ENCODE peak calls at places on chromosomes 2 and 18, in nine cellular contexts. I is tibial artery; J is CD8-positive, alpha-beta T cell; Z is kidney epithelial cell; M is ovary; E is D721Med; H is testis; G is heart left ventricle; P is nephron progenitor cell. W is an unnamed sample.

GRCh38 chr2:15722980-15723379 is 131.3 kb downstream of the DDX1 start:
- DNase-seq in I (no peak), J (no peak), Z (no peak), M (no peak), E (no peak), H (no peak), G (no peak), P (no peak), W (no peak)

GRCh38 chr2:7530001-7530400 is 612.8 kb downstream of the RNF144A start:
- DNase-seq in I (no peak), J (no peak), Z (no peak), M (no peak), E (no peak), H (no peak), G (no peak), P (no peak), W (no peak)

GRCh38 chr2:7773362-7773973 is 856.3 kb downstream of the RNF144A start:
- DNase-seq in I (no peak), J (no peak), Z (peak; percentile 19), M (no peak), E (no peak), H (peak; percentile 80), G (no peak), P (no peak), W (no peak)

GRCh38 chr2:201758229-201758628 is 22.5 kb downstream of the ALS2 start:
- DNase-seq in I (no peak), J (no peak), Z (no peak), M (no peak), E (no peak), H (no peak), G (no peak), P (no peak), W (no peak)

GRCh38 chr2:85243101-85244072 is 84.4 kb downstream of the TGOLN2 start:
- DNase-seq in I (no peak), J (no peak), Z (no peak), M (no peak), E (no peak), H (no peak), G (peak; percentile 56), P (peak; percentile 54), W (no peak)

GRCh38 chr2:58803192-58803591 is 562.1 kb upstream of the FANCL start:
- DNase-seq in I (no peak), J (no peak), Z (no peak), M (no peak), E (no peak), H (no peak), G (no peak), P (no peak), W (no peak)

GRCh38 chr2:118047273-118047898 is 33.5 kb upstream of the CCDC93 start:
- DNase-seq in I (no peak), J (no peak), Z (peak; percentile 10), M (no peak), E (no peak), H (no peak), G (no peak), P (no peak), W (no peak)

GRCh38 chr2:3587432-3587831 is 7.5 kb upstream of the COLEC11 start:
- DNase-seq in I (no peak), J (no peak), Z (no peak), M (no peak), E (no peak), H (no peak), G (no peak), P (no peak), W (no peak)

GRCh38 chr2:225122582-225123486 is 80.6 kb upstream of the DOCK10 start:
- DNase-seq in I (no peak), J (peak; percentile 24), Z (no peak), M (no peak), E (no peak), H (peak; percentile 24), G (no peak), P (peak; percentile 18), W (no peak)

GRCh38 chr2:149715005-149715592 is 127.5 kb upstream of the MMADHC start:
- DNase-seq in I (no peak), J (no peak), Z (peak; percentile 26), M (no peak), E (no peak), H (no peak), G (no peak), P (no peak), W (no peak)

GRCh38 chr18:79935098-79935480 is 16.4 kb downstream of the SLC66A2 start:
- DNase-seq in I (peak; percentile 41), J (no peak), Z (no peak), M (no peak), E (no peak), H (no peak), G (no peak), P (no peak), W (no peak)

GRCh38 chr18:79935499-79935898 is 16.0 kb downstream of the SLC66A2 start:
- DNase-seq in I (peak; percentile 23), J (no peak), Z (no peak), M (no peak), E (no peak), H (no peak), G (no peak), P (no peak), W (no peak)

GRCh38 chr18:79934311-79935097 is 16.9 kb downstream of the SLC66A2 start:
- DNase-seq in I (peak; percentile 28), J (no peak), Z (no peak), M (no peak), E (no peak), H (peak; percentile 13), G (peak; percentile 39), P (no peak), W (no peak)

GRCh38 chr18:79932907-79933306 is 18.5 kb downstream of the SLC66A2 start:
- DNase-seq in I (no peak), J (no peak), Z (no peak), M (no peak), E (no peak), H (no peak), G (no peak), P (no peak), W (no peak)

DNA sequence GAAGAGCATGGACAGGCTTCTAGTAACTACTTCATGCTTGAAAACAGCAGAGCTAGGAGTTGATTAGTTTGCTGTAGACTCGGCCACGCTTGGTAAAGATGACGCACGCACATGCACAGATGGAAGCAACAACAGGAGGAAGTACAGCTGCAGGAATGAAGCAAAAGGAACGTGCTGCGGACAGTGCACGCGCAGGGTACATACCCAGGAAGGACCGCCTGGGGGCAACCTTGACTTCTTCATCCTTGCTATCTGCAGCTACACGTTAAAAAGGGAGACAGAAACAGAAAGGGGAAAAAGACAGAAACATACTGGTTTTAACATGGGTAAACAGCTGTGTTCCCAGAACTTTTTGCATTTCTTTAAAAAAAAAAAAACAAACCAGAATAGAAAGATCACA is 17.7 kb downstream of the SLC66A2 start:
- DNase-seq in I (peak; percentile 15), J (no peak), Z (no peak), M (no peak), E (no peak), H (peak; percentile 15), G (no peak), P (no peak), W (no peak)
- TF ChIP-seq CTCF in I (no peak), J (no peak), Z (no peak), M (no peak), E (no peak), H (no peak), G (peak; percentile 33), P (no peak), W (no peak)

DNA sequence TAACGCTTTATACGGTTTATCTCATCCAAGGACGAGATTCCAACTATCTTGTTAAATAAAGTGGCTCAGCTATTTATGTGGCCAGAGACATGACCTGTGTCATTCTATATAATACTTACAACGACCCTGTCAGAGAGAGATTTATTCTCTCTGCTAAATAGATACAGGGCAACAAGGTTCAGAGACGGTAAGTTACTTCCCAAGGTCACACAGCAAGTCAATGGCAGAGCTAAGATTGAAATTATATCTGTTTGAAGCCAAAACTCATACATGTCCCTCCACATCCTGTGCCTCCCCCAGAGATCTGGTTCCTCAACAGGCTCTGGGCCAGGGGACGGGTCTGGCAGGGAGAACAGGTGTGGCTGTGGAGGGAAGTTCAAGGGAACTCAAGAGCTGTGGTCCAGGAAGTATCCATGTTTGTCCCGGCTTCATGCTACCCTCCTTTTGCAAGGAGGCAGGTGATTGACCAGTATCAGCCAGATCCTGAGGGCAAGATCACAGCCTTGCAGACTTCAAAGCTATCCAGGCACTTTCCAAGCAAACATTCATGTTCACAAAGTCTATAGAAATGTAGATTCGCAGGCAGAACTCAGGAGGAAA is 99.8 kb downstream of the CAPN13 start:
- DNase-seq in I (peak; percentile 52), J (no peak), Z (no peak), M (no peak), E (no peak), H (no peak), G (no peak), P (no peak), W (no peak)
- TF ChIP-seq CTCF in I (no peak), J (peak; percentile 10), Z (no peak), M (no peak), E (no peak), H (no peak), G (no peak), P (no peak), W (no peak)

GRCh38 chr2:237451582-237452469 is 35.2 kb upstream of the MLPH start:
- DNase-seq in I (no peak), J (no peak), Z (no peak), M (peak; percentile 59), E (no peak), H (no peak), G (peak; percentile 52), P (no peak), W (no peak)
- TF ChIP-seq CTCF in I (peak; percentile 15), J (no peak), Z (peak; percentile 14), M (no peak), E (peak; percentile 16), H (no peak), G (peak; percentile 28), P (no peak), W (no peak)

DNA sequence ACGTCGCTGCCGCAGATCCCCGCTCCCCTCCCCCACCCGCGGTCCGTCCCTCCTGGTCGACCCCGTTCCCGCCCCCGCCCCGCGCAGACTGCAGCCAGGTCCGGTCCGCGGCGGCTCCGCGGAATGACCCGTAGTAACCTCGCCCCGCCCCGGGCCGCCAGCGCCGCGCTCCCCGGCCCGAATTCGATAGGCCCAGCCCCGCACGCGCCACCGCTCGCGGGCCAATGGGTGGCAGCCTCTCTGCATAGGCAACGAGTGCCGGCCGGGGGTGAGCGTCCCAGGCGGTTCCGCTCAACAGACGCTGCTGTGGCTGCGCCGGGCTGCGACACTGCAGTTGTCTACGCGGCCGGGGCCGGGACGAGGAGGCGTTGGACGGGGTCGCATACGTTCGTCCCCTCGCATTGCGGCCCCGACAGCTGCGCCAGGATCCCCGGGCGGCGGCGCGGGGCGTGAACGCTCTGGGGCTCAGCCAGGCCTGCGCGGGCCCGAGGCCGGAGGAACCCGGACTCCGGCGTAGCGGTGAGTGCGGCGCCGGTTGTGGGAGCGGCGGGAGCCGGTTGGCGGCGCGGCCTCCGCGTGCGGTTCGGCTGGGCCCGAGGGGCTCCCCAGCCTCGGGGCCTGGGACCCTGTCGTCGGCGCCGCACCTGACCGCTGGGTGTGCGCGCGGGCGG is at the start of gene ACSL3:
- DNase-seq in I (peak; percentile 98), J (peak; percentile 92), Z (no peak), M (peak; percentile 94), E (peak; percentile 68), H (peak; percentile 98), G (peak; percentile 98), P (peak; percentile 98), W (peak; percentile 90)
- TF ChIP-seq CTCF in I (peak; percentile 5), J (no peak), Z (no peak), M (peak; percentile 58), E (no peak), H (no peak), G (peak; percentile 20), P (no peak), W (no peak)

W was measured in activated B cell treated with CpG ODN at 0.5 μM for 24 hours.